ENCODE peak calls at places on chromosome 4, in ten cellular contexts. G, X, T, Z, N, I, J, H, R and S are unnamed samples.
A peak's percentile ranks its signal among the peaks of the same experiment; 100 is the strongest.

GRCh38 chr4:183402771-183403170 is 41.7 kb upstream of the CDKN2AIP start:
- DNase-seq in Z (no peak), H (no peak), G (no peak), R (no peak), J (no peak), N (no peak), I (no peak), X (no peak), T (no peak), S (no peak)

GRCh38 chr4:150389896-150390530 is 191.9 kb upstream of the MAB21L2 start:
- DNase-seq in T (no peak), N (no peak), R (no peak), X (no peak), J (no peak), H (no peak), I (no peak), Z (no peak), G (peak; percentile 30), S (no peak)

GRCh38 chr4:165210566-165210965 is 3.2 kb downstream of the KLHL2 start:
- DNase-seq in R (no peak), T (no peak), I (no peak), X (no peak), G (no peak), H (no peak), Z (no peak), N (no peak), J (no peak), S (no peak)

GRCh38 chr4:106136777-106137331 is 179.2 kb downstream of the TBCK start:
- DNase-seq in R (no peak), J (no peak), H (no peak), G (no peak), Z (no peak), I (no peak), X (no peak), T (no peak), N (no peak), S (no peak)

GRCh38 chr4:155624478-155624877 is 42.2 kb upstream of the GUCY1A1 start:
- DNase-seq in Z (no peak), R (no peak), H (no peak), J (no peak), X (no peak), T (no peak), I (no peak), G (no peak), N (no peak), S (no peak)

GRCh38 chr4:126223784-126224407 is 909.1 kb downstream of the FAT4 start:
- DNase-seq in H (no peak), Z (peak; percentile 44), J (no peak), G (peak; percentile 25), I (no peak), T (no peak), X (no peak), R (no peak), N (peak; percentile 3), S (no peak)

GRCh38 chr4:33340168-33340567 is 2620.0 kb downstream of the PCDH7 start:
- DNase-seq in Z (no peak), J (no peak), N (no peak), G (no peak), X (no peak), H (no peak), I (no peak), T (no peak), R (no peak), S (no peak)

GRCh38 chr4:159047478-159048165 is 55.3 kb upstream of the RAPGEF2 start:
- DNase-seq in J (no peak), I (no peak), G (no peak), N (no peak), R (no peak), H (no peak), T (no peak), X (no peak), Z (peak; percentile 16), S (no peak)

GRCh38 chr4:151169900-151170299 is 70.5 kb downstream of the RPS3A start:
- DNase-seq in G (peak; percentile 55), H (no peak), I (no peak), J (no peak), X (no peak), R (no peak), Z (no peak), T (no peak), N (no peak), S (no peak)

GRCh38 chr4:35939746-35940145 is 304.6 kb downstream of the ARAP2 start:
- DNase-seq in Z (peak; percentile 21), I (no peak), H (no peak), G (no peak), X (no peak), J (no peak), R (no peak), N (peak; percentile 8), T (no peak), S (no peak)

GRCh38 chr4:35934370-35934981 is 309.8 kb downstream of the ARAP2 start:
- DNase-seq in N (peak; percentile 32), G (peak; percentile 49), J (no peak), H (no peak), X (no peak), I (no peak), Z (peak; percentile 36), T (no peak), R (no peak), S (no peak)
- TF ChIP-seq CTCF in N (peak; percentile 31), G (peak; percentile 42), J (peak; percentile 36), H (peak; percentile 84), X (peak; percentile 86), I (peak; percentile 28), Z (peak; percentile 38), T (no peak), R (peak; percentile 66), S (peak; percentile 63)

GRCh38 chr4:92600638-92601037 is 296.9 kb downstream of the GRID2 start:
- DNase-seq in T (no peak), R (no peak), G (no peak), I (no peak), H (no peak), X (no peak), J (no peak), N (no peak), Z (no peak), S (no peak)
- TF ChIP-seq CTCF in T (no peak), R (no peak), G (no peak), I (no peak), H (no peak), X (no peak), J (no peak), N (no peak), Z (no peak), S (no peak)

GRCh38 chr4:102828497-102828808 is 1.1 kb upstream of the UBE2D3 start:
- DNase-seq in I (no peak), Z (no peak), T (no peak), G (no peak), X (no peak), R (no peak), H (no peak), J (no peak), N (no peak), S (no peak)

GRCh38 chr4:102836596-102836995 is 9.2 kb upstream of the UBE2D3 start:
- DNase-seq in R (no peak), Z (peak; percentile 27), H (no peak), G (no peak), I (no peak), T (no peak), J (no peak), X (no peak), N (no peak), S (no peak)

GRCh38 chr4:102832105-102832504 is 4.8 kb upstream of the UBE2D3 start:
- DNase-seq in N (no peak), X (no peak), Z (no peak), G (no peak), H (no peak), R (no peak), J (no peak), I (no peak), T (no peak), S (no peak)

GRCh38 chr4:102829803-102830202 is 2.5 kb upstream of the UBE2D3 start:
- DNase-seq in X (no peak), R (no peak), T (no peak), J (no peak), I (no peak), H (no peak), Z (no peak), G (no peak), N (no peak), S (no peak)

GRCh38 chr4:102832667-102833066 is 5.3 kb upstream of the UBE2D3 start:
- DNase-seq in G (no peak), N (no peak), I (no peak), H (no peak), X (no peak), R (no peak), T (no peak), J (no peak), Z (no peak), S (no peak)
- TF ChIP-seq CTCF in G (no peak), N (no peak), I (no peak), H (no peak), X (no peak), R (no peak), T (no peak), J (no peak), Z (no peak), S (no peak)

GRCh38 chr4:52201705-52202104 is 150.6 kb downstream of the SPATA18 start:
- DNase-seq in T (no peak), X (no peak), N (no peak), G (no peak), J (no peak), R (no peak), I (no peak), H (no peak), Z (no peak), S (no peak)

GRCh38 chr4:52202251-52202779 is 151.2 kb downstream of the SPATA18 start:
- DNase-seq in H (no peak), I (no peak), Z (no peak), N (no peak), T (no peak), X (no peak), R (no peak), G (no peak), J (no peak), S (no peak)

GRCh38 chr4:52199574-52200338 is 148.7 kb downstream of the SPATA18 start:
- DNase-seq in H (no peak), Z (peak; percentile 47), R (no peak), N (no peak), T (no peak), I (no peak), G (peak; percentile 3), J (no peak), X (no peak), S (no peak)

GRCh38 chr4:52198356-52198755 is 147.3 kb downstream of the SPATA18 start:
- DNase-seq in J (no peak), Z (no peak), X (no peak), H (no peak), I (no peak), G (no peak), R (no peak), N (no peak), T (no peak), S (no peak)

GRCh38 chr4:52200339-52200725 is 149.2 kb downstream of the SPATA18 start:
- DNase-seq in H (no peak), J (no peak), N (no peak), I (no peak), X (no peak), G (no peak), Z (no peak), R (no peak), T (no peak), S (no peak)
- TF ChIP-seq CTCF in H (no peak), J (no peak), N (no peak), I (no peak), X (no peak), G (no peak), Z (no peak), R (no peak), T (no peak), S (no peak)

GRCh38 chr4:40838742-40839141 is 89.0 kb downstream of the NSUN7 start:
- DNase-seq in J (no peak), G (no peak), N (no peak), Z (no peak), R (no peak), T (no peak), X (no peak), H (no peak), I (no peak), S (no peak)
- TF ChIP-seq CTCF in J (no peak), G (peak; percentile 18), N (peak; percentile 16), Z (peak; percentile 6), R (no peak), T (no peak), X (no peak), H (peak; percentile 23), I (no peak), S (no peak)